ENCODE peak calls at places on chromosomes 2 and 18, in five cellular contexts. One of them, this sample, is unnamed.

GRCh38 chr2:210167227-210167626 is 4.0 kb downstream of the KANSL1L start:
- DNase-seq in heart right ventricle: no peak
- DNase-seq in A549: no peak
- DNase-seq in tibial artery: no peak
- DNase-seq in Peyer's patch: no peak
- DNase-seq in this sample: no peak

GRCh38 chr2:210199186-210199765 is 26.0 kb downstream of the ACADL start:
- DNase-seq in heart right ventricle: no peak
- DNase-seq in A549: peak; percentile 25
- DNase-seq in tibial artery: no peak
- DNase-seq in Peyer's patch: no peak
- DNase-seq in this sample: peak; percentile 40

GRCh38 chr2:31420936-31421335 is 6.4 kb upstream of the XDH start:
- DNase-seq in heart right ventricle: no peak
- DNase-seq in A549: no peak
- DNase-seq in tibial artery: no peak
- DNase-seq in Peyer's patch: no peak
- DNase-seq in this sample: no peak

GRCh38 chr2:204361738-204362137 is 183.5 kb upstream of the PARD3B start:
- DNase-seq in heart right ventricle: no peak
- DNase-seq in A549: no peak
- DNase-seq in tibial artery: no peak
- DNase-seq in Peyer's patch: no peak
- DNase-seq in this sample: no peak

GRCh38 chr2:195514365-195514764 is 142.7 kb upstream of the SLC39A10 start:
- DNase-seq in heart right ventricle: no peak
- DNase-seq in A549: no peak
- DNase-seq in tibial artery: no peak
- DNase-seq in Peyer's patch: no peak
- DNase-seq in this sample: no peak

GRCh38 chr18:31645411-31645810 is 39.0 kb downstream of the B4GALT6 start:
- DNase-seq in heart right ventricle: no peak
- DNase-seq in A549: no peak
- DNase-seq in tibial artery: no peak
- DNase-seq in Peyer's patch: no peak
- DNase-seq in this sample: no peak

GRCh38 chr2:104855174-104856085 is 1.5 kb downstream of the POU3F3 start:
- DNase-seq in heart right ventricle: no peak
- DNase-seq in A549: no peak
- DNase-seq in tibial artery: no peak
- DNase-seq in Peyer's patch: no peak
- DNase-seq in this sample: no peak

GRCh38 chr2:86223098-86223681 is 23.9 kb downstream of the MRPL35 start:
- DNase-seq in heart right ventricle: peak; percentile 59
- DNase-seq in A549: no peak
- DNase-seq in tibial artery: peak; percentile 92
- DNase-seq in Peyer's patch: no peak
- DNase-seq in this sample: no peak

GRCh38 chr2:83516503-83516902 is 942.6 kb downstream of the SUCLG1 start:
- DNase-seq in heart right ventricle: no peak
- DNase-seq in A549: no peak
- DNase-seq in tibial artery: no peak
- DNase-seq in Peyer's patch: no peak
- DNase-seq in this sample: no peak
- H3K9me3 ChIP-seq in heart right ventricle: no peaks in the 10 kb centered on the region
- H3K9me3 ChIP-seq in A549: peaks cover 9% of the 10 kb centered on the region
- H3K9me3 ChIP-seq in tibial artery: no peaks in the 10 kb centered on the region
- H3K9me3 ChIP-seq in Peyer's patch: no peaks in the 10 kb centered on the region
- H3K9me3 ChIP-seq in this sample: no peaks in the 10 kb centered on the region

DNA sequence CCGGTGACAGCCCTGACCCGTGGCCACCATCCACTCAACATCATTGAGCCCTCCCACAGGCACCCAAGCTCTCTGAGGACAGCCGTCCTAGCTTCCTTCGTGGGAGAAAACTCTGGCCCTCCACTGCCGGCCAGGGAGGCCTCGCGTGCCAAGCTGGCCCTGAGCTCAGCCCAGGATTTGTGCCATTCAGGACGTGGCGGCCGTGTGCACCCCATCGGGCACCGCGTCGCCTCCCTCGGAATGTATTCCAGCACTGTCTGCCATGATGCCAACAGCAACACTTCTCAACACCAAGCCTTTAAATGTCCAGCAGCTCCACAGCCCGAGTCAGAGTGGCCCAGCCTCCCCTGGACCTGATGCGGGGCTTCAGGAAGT is 35.7 kb downstream of the ZNF516 start:
- DNase-seq in heart right ventricle: no peak
- DNase-seq in A549: no peak
- DNase-seq in tibial artery: no peak
- DNase-seq in Peyer's patch: no peak
- DNase-seq in this sample: no peak
- H3K4me3 ChIP-seq in heart right ventricle: no peak overlapping the region
- H3K4me3 ChIP-seq in A549: no peak overlapping the region
- H3K4me3 ChIP-seq in tibial artery: peak overlapping the region; percentile 39
- H3K4me3 ChIP-seq in Peyer's patch: no peak overlapping the region
- H3K4me3 ChIP-seq in this sample: no peak overlapping the region

GRCh38 chr2:239715202-239715601 is 309.9 kb downstream of the NDUFA10 start:
- DNase-seq in heart right ventricle: no peak
- DNase-seq in A549: no peak
- DNase-seq in tibial artery: no peak
- DNase-seq in Peyer's patch: peak; percentile 28
- DNase-seq in this sample: no peak
- H3K9me3 ChIP-seq in heart right ventricle: peaks cover 32% of the 10 kb centered on the region
- H3K9me3 ChIP-seq in A549: peaks cover 45% of the 10 kb centered on the region
- H3K9me3 ChIP-seq in tibial artery: peaks cover 19% of the 10 kb centered on the region
- H3K9me3 ChIP-seq in Peyer's patch: no peaks in the 10 kb centered on the region
- H3K9me3 ChIP-seq in this sample: peaks cover 18% of the 10 kb centered on the region

DNA sequence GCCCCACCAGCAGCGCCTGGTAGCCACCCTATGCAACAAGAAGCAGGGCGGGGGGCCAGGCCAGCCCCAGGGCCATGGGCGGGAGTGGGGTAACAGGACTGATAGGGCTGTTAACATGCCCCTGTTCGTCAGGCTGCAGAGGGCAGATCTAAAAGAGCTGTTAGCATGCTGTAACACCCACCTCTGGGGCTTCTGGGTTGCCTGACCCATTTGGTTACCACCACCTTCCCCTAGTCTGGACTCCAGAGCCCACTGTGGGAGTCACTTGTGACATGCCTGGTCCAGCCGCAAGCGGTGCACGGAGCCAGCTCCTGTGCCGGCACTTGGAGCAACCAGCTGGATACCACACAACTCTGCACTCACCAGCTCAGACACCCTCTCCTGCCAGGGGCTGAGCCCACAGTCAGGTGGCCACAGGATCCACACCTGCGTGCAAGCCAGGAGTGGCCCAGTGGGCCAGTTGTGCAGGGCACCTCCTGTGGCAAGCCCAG is 2.1 kb downstream of the METTL8 start:
- DNase-seq in heart right ventricle: peak; percentile 11
- DNase-seq in A549: no peak
- DNase-seq in tibial artery: no peak
- DNase-seq in Peyer's patch: peak; percentile 49
- DNase-seq in this sample: no peak
- H3K4me3 ChIP-seq in heart right ventricle: no peak overlapping the region
- H3K4me3 ChIP-seq in A549: no peak overlapping the region
- H3K4me3 ChIP-seq in tibial artery: no peak overlapping the region
- H3K4me3 ChIP-seq in Peyer's patch: no peak overlapping the region
- H3K4me3 ChIP-seq in this sample: no peak overlapping the region

GRCh38 chr2:123648014-123648413 is 377.1 kb upstream of the CNTNAP5 start:
- DNase-seq in heart right ventricle: no peak
- DNase-seq in A549: no peak
- DNase-seq in tibial artery: no peak
- DNase-seq in Peyer's patch: no peak
- DNase-seq in this sample: no peak

DNA sequence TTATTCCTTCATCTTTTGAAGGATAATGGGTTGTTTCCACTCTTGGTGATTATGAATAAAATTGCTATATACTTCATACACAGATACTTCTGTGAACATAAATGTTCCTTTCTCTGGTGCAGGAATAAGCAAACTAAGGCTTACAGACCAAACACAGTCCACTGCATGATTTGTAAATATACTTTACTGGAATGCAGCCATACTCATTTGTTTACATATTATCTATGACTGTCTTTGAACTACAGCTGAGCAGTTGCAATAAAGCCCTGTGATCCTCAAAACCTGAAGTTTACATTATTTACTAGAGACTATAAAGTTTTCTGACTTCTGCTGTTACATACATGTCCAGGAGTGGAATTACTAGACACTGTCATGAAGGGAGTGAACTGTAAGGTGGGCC is 381.0 kb upstream of the CNTNAP5 start:
- DNase-seq in heart right ventricle: no peak
- DNase-seq in A549: no peak
- DNase-seq in tibial artery: no peak
- DNase-seq in Peyer's patch: no peak
- DNase-seq in this sample: no peak
- H3K9me3 ChIP-seq in heart right ventricle: no peaks in the 10 kb centered on the region
- H3K9me3 ChIP-seq in A549: peaks cover 2% of the 10 kb centered on the region
- H3K9me3 ChIP-seq in tibial artery: no peaks in the 10 kb centered on the region
- H3K9me3 ChIP-seq in Peyer's patch: no peaks in the 10 kb centered on the region
- H3K9me3 ChIP-seq in this sample: peaks cover 3% of the 10 kb centered on the region

GRCh38 chr2:58620896-58621295 is 379.8 kb upstream of the FANCL start:
- DNase-seq in heart right ventricle: no peak
- DNase-seq in A549: no peak
- DNase-seq in tibial artery: no peak
- DNase-seq in Peyer's patch: no peak
- DNase-seq in this sample: no peak
- H3K4me3 ChIP-seq in heart right ventricle: no peak overlapping the region
- H3K4me3 ChIP-seq in A549: no peak overlapping the region
- H3K4me3 ChIP-seq in tibial artery: no peak overlapping the region
- H3K4me3 ChIP-seq in Peyer's patch: no peak overlapping the region
- H3K4me3 ChIP-seq in this sample: no peak overlapping the region

DNA sequence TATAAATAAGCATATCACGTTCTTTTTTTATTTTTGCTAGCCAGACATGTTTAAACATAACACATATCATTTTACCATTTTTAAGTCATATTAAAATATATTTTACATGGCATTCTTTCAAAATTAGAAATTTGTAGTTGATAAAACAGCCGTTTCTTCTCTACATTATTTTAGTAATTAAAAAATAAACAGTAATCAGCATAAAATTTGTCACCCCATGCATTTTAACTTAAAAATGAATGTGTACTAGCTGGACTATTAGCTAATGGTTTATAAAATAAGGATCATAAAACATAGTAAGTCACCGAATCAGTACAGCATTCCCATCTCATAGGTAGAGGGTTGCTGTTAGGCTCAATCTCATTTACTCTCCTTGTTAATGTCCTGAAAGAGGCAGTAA is 433.8 kb downstream of the LRP1B start:
- DNase-seq in heart right ventricle: no peak
- DNase-seq in A549: no peak
- DNase-seq in tibial artery: no peak
- DNase-seq in Peyer's patch: no peak
- DNase-seq in this sample: no peak
- H3K9me3 ChIP-seq in heart right ventricle: no peaks in the 10 kb centered on the region
- H3K9me3 ChIP-seq in A549: no peaks in the 10 kb centered on the region
- H3K9me3 ChIP-seq in tibial artery: no peaks in the 10 kb centered on the region
- H3K9me3 ChIP-seq in Peyer's patch: no peaks in the 10 kb centered on the region
- H3K9me3 ChIP-seq in this sample: no peaks in the 10 kb centered on the region

DNA sequence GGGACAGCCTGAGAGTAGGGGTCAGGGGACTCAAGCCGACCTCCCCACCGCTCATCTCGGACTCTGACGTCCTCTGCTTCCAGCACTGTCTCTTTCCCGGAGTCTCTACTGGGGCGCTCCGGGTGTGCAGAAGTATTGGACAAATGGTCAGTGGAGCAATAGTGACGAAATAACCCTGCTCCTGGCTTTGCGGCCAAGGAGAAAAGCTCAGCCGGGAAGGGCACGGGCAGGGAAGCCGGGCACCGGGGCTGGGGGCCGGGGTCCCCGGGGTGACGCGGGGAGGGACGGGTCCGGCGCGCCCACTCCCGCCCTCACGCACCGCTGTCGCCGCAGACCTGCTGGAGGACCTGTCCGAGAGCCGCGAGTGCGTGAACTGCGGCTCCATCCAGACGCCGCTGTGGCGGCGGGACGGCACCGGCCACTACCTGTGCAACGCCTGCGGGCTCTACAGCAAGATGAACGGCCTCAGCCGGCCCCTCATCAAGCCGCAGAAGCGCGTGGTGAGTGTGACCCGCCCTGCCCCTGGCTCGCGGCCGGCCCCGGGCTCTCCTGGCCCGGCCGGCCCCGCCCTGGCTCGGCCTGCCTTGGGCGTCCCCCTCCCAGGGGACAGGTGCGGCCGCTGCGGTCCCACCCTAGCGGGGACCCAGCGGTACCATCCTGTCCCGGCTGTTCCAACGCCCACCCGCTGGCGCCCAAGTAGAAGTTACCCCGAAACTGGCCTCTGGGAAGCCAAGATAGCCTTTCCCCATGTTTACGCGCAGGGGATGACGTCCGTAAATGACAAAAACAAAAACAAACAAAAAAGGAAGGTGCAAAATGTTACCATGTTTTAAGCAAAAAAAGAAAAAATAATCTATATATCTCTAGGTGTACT is 7.5 kb downstream of the GATA6 start:
- DNase-seq in heart right ventricle: peak; percentile 43
- DNase-seq in A549: no peak
- DNase-seq in tibial artery: no peak
- DNase-seq in Peyer's patch: peak; percentile 77
- DNase-seq in this sample: no peak
- H3K4me3 ChIP-seq in heart right ventricle: peak overlapping the region; percentile 97
- H3K4me3 ChIP-seq in A549: no peak overlapping the region
- H3K4me3 ChIP-seq in tibial artery: peak overlapping the region; percentile 93
- H3K4me3 ChIP-seq in Peyer's patch: no peak overlapping the region
- H3K4me3 ChIP-seq in this sample: no peak overlapping the region

DNA sequence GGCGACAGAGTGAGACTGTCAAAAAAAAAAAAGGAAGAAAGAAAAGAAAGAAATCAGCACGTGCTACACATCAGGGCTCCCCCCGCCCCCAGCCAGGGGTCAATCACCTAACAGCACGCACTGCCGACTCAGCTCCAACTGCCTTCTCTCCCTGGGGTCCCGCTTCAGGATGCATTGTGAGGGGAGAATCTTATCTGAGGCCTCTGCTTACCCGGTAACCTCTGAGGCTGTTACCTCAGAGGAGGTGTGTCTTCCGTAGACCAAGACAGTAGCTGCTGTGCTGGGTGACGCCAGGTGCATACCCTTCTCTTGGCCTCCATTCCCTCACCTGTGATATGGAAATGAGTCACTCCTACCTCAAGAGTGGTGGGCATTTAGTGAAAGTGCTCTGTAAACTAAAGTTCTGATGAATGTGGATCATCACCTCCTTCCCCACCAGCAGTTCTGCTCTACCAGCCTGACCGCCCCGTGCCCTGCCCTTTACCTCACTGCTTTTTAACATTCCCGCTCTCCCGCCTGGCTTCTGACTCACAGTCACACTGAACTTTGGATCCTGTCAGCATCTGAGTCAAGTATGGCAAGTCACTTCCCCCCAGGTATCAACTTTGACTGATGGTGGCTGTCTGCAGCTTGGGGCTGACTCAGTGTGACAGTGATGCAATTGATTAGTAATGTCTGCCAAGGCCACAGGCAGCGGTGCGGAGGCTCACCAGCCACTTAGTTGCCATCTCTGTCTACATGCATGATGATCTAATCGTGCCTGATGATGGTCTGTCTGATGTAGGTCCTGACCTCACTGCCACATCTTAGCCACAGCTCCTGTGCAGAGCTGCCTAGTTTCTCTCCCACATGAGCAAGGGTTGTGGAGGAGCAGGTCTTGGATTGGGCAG is 20.1 kb downstream of the ARID5A start:
- DNase-seq in heart right ventricle: no peak
- DNase-seq in A549: peak; percentile 97
- DNase-seq in tibial artery: no peak
- DNase-seq in Peyer's patch: peak; percentile 80
- DNase-seq in this sample: peak; percentile 28
- H3K9me3 ChIP-seq in heart right ventricle: no peaks in the 10 kb centered on the region
- H3K9me3 ChIP-seq in A549: peaks cover 3% of the 10 kb centered on the region
- H3K9me3 ChIP-seq in tibial artery: no peaks in the 10 kb centered on the region
- H3K9me3 ChIP-seq in Peyer's patch: no peaks in the 10 kb centered on the region
- H3K9me3 ChIP-seq in this sample: no peaks in the 10 kb centered on the region

This sample was measured in CD4-positive, CD25-positive, alpha-beta regulatory T cell.